ENCODE peak calls at places on chromosomes 7 and 10, in six cellular contexts. C, X, A, T, D and G are unnamed samples.

GRCh38 chr7:39682042-39682441 is 58.7 kb downstream of the RALA start:
- DNase-seq in C (no peak), X (no peak), A (no peak), T (no peak), D (no peak), G (no peak)

GRCh38 chr10:13347235-13348156 is 597 bp downstream of the SEPHS1 start:
- DNase-seq in C (peak; percentile 70), X (peak; percentile 90), A (peak; percentile 83), T (peak; percentile 61), D (no peak), G (peak; percentile 51)

GRCh38 chr7:102094311-102094710 is 192.4 kb upstream of the SH2B2 start:
- DNase-seq in C (no peak), X (no peak), A (no peak), T (no peak), D (no peak), G (no peak)

GRCh38 chr10:121683366-121683765 is 85.1 kb upstream of the FGFR2 start:
- DNase-seq in C (no peak), X (no peak), A (no peak), T (no peak), D (no peak), G (no peak)

GRCh38 chr10:133344236-133344635 is 2.9 kb upstream of the PRAP1 start:
- DNase-seq in C (no peak), X (no peak), A (no peak), T (no peak), D (no peak), G (no peak)

GRCh38 chr7:5665106-5666025 is 116.1 kb downstream of the RNF216 start:
- DNase-seq in C (peak; percentile 76), X (peak; percentile 79), A (peak; percentile 93), T (peak; percentile 85), D (peak; percentile 86), G (peak; percentile 40)

GRCh38 chr7:133859871-133860427 is 267.2 kb upstream of the LRGUK start:
- DNase-seq in C (no peak), X (no peak), A (no peak), T (no peak), D (no peak), G (no peak)

GRCh38 chr7:157139142-157140117 is 704 bp downstream of the UBE3C start:
- DNase-seq in C (peak; percentile 38), X (peak; percentile 80), A (peak; percentile 69), T (peak; percentile 31), D (peak; percentile 18), G (peak; percentile 18)

GRCh38 chr7:6453737-6454136 is 6.0 kb upstream of the DAGLB start:
- DNase-seq in C (peak; percentile 93), X (peak; percentile 98), A (no peak), T (peak; percentile 92), D (no peak), G (peak; percentile 88)

GRCh38 chr10:3106908-3107425 is 39.6 kb downstream of the PFKP start:
- DNase-seq in C (no peak), X (peak; percentile 61), A (no peak), T (no peak), D (no peak), G (peak; percentile 82)

GRCh38 chr7:47908726-47909125 is 39.5 kb downstream of the PKD1L1 start:
- DNase-seq in C (no peak), X (no peak), A (no peak), T (no peak), D (no peak), G (no peak)

GRCh38 chr7:32500922-32501341 is 5.6 kb downstream of the AVL9 start:
- DNase-seq in C (peak; percentile 62), X (peak; percentile 83), A (no peak), T (peak; percentile 81), D (no peak), G (peak; percentile 72)

GRCh38 chr7:148535227-148535626 is 55.3 kb upstream of the C7orf33 start:
- DNase-seq in C (no peak), X (no peak), A (no peak), T (no peak), D (no peak), G (no peak)

GRCh38 chr10:86439544-86439943 is 72.9 kb upstream of the GRID1 start:
- DNase-seq in C (peak; percentile 97), X (peak; percentile 89), A (no peak), T (peak; percentile 25), D (no peak), G (peak; percentile 89)

GRCh38 chr10:15625261-15625660 is 94.5 kb downstream of the ITGA8 start:
- DNase-seq in C (no peak), X (peak; percentile 29), A (no peak), T (no peak), D (no peak), G (no peak)

GRCh38 chr7:42012786-42013360 is 224.1 kb downstream of the GLI3 start:
- DNase-seq in C (no peak), X (no peak), A (no peak), T (peak; percentile 44), D (no peak), G (peak; percentile 72)

GRCh38 chr10:104350146-104350635 is 3.4 kb upstream of the CFAP58 start:
- DNase-seq in C (peak; percentile 76), X (peak; percentile 86), A (peak; percentile 86), T (peak; percentile 72), D (no peak), G (peak; percentile 54)

GRCh38 chr7:931871-932650 is 22.4 kb downstream of the ADAP1 start:
- DNase-seq in C (no peak), X (no peak), A (no peak), T (no peak), D (no peak), G (no peak)

GRCh38 chr7:131302453-131302852 is 25.2 kb upstream of the MKLN1 start:
- DNase-seq in C (no peak), X (no peak), A (no peak), T (no peak), D (no peak), G (no peak)

GRCh38 chr7:114310344-114311118 is 104.1 kb upstream of the FOXP2 start:
- DNase-seq in C (no peak), X (no peak), A (no peak), T (no peak), D (no peak), G (no peak)

GRCh38 chr7:114819629-114820362 is 102.1 kb upstream of the MDFIC start:
- DNase-seq in C (peak; percentile 98), X (peak; percentile 96), A (no peak), T (peak; percentile 99), D (no peak), G (peak; percentile 96)

GRCh38 chr10:104577171-104577570 is 63.9 kb upstream of the SORCS3 start:
- DNase-seq in C (no peak), X (no peak), A (no peak), T (no peak), D (no peak), G (no peak)

GRCh38 chr10:60453031-60453430 is 63.4 kb upstream of the ANK3 start:
- DNase-seq in C (no peak), X (no peak), A (no peak), T (no peak), D (no peak), G (no peak)

GRCh38 chr10:104680467-104681401 is 39.6 kb downstream of the SORCS3 start:
- DNase-seq in C (no peak), X (peak; percentile 19), A (peak; percentile 76), T (no peak), D (peak; percentile 33), G (no peak)

GRCh38 chr10:17756557-17757208 is 4.7 kb downstream of the TMEM236 start:
- DNase-seq in C (peak; percentile 22), X (peak; percentile 41), A (no peak), T (no peak), D (no peak), G (no peak)

GRCh38 chr10:35074266-35074665 is 15.9 kb downstream of the CUL2 start:
- DNase-seq in C (peak; percentile 63), X (peak; percentile 54), A (no peak), T (no peak), D (no peak), G (no peak)

GRCh38 chr10:31650010-31650409 is 278.6 kb downstream of the ARHGAP12 start:
- DNase-seq in C (peak; percentile 92), X (peak; percentile 95), A (no peak), T (peak; percentile 56), D (no peak), G (peak; percentile 92)

GRCh38 chr10:26486985-26487850 is 49.1 kb downstream of the APBB1IP start:
- DNase-seq in C (peak; percentile 37), X (peak; percentile 99), A (peak; percentile 22), T (peak; percentile 82), D (no peak), G (peak; percentile 97)

GRCh38 chr7:150753826-150754603 is 16.8 kb downstream of the GIMAP5 start:
- DNase-seq in C (no peak), X (peak; percentile 33), A (peak; percentile 48), T (peak; percentile 11), D (no peak), G (no peak)

GRCh38 chr10:75229961-75230360 is 5.8 kb downstream of the COMTD1 start:
- DNase-seq in C (peak; percentile 71), X (peak; percentile 69), A (no peak), T (peak; percentile 50), D (no peak), G (peak; percentile 37)
- H3K9ac ChIP-seq in C (no peak overlapping the region), X (no peak overlapping the region), A (no peak overlapping the region), T (no peak overlapping the region), D (no peak overlapping the region), G (no peak overlapping the region)

GRCh38 chr10:75207868-75208167 is 2.8 kb upstream of the VDAC2 start:
- DNase-seq in C (no peak), X (no peak), A (no peak), T (no peak), D (no peak), G (no peak)
- H3K4me1 ChIP-seq in C (peaks cover 16% of the 10 kb centered on the region), X (peaks cover 37% of the 10 kb centered on the region), A (peaks cover 18% of the 10 kb centered on the region), T (peaks cover 41% of the 10 kb centered on the region), D (no peaks in the 10 kb centered on the region), G (peaks cover 24% of the 10 kb centered on the region)

GRCh38 chr10:127882801-127883459 is 9.8 kb downstream of the CLRN3 start:
- DNase-seq in C (no peak), X (no peak), A (no peak), T (peak; percentile 7), D (no peak), G (no peak)

GRCh38 chr10:127882391-127882790 is 10.3 kb downstream of the CLRN3 start:
- DNase-seq in C (no peak), X (no peak), A (no peak), T (no peak), D (no peak), G (no peak)

GRCh38 chr10:127880557-127880956 is 12.2 kb downstream of the CLRN3 start:
- DNase-seq in C (no peak), X (no peak), A (no peak), T (no peak), D (no peak), G (no peak)

GRCh38 chr10:127883516-127883915 is 9.2 kb downstream of the CLRN3 start:
- DNase-seq in C (no peak), X (no peak), A (no peak), T (no peak), D (no peak), G (no peak)

DNA sequence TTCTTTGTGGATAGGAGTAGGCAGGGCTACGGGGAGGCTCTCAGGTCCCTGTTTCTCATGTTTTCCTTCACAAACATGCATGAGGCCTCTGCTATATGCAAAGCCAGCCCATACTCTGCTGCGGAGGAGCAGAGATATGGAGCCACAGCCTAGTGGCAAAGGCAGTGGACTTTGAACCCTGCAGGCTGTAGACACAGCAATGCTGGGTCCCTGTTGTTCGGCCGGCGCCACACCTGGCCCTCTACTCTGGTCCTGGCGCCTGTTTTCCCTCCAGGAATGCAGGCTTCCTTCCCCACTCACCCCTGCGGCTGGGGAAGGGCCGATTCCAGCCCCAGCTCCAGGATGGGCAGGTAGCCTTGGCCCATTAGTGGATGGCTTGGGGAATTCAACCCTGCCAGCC is 11.5 kb downstream of the CLRN3 start:
- DNase-seq in C (no peak), X (no peak), A (no peak), T (no peak), D (no peak), G (no peak)
- H3K9ac ChIP-seq in C (no peak overlapping the region), X (no peak overlapping the region), A (no peak overlapping the region), T (no peak overlapping the region), D (no peak overlapping the region), G (no peak overlapping the region)

GRCh38 chr7:105388373-105389089 is at the start of gene SRPK2:
- DNase-seq in C (peak; percentile 31), X (peak; percentile 84), A (peak; percentile 85), T (peak; percentile 59), D (no peak), G (peak; percentile 16)
- H3K4me1 ChIP-seq in C (no peaks in the 10 kb centered on the region), X (peaks cover 6% of the 10 kb centered on the region), A (no peaks in the 10 kb centered on the region), T (peaks cover 8% of the 10 kb centered on the region), D (no peaks in the 10 kb centered on the region), G (peaks cover 4% of the 10 kb centered on the region)